ENCODE peak calls at places on chromosomes 1 and 21, in seven cellular contexts. O is heart left ventricle; Z is effector memory CD4-positive, alpha-beta T cell; Y is HCT116; C is CD4-positive, CD25-positive, alpha-beta regulatory T cell; H is right atrium auricular region; J is H1. L is an unnamed sample. For H3K9me3, the result is how much of the 10 kb centered on the place peaks cover.

GRCh38 chr1:16371725-16372124 is 4.7 kb downstream of the SZRD1 start:
- DNase-seq in O (no peak), Z (no peak), Y (no peak), C (peak), H (no peak), J (no peak), L (no peak)

GRCh38 chr1:242432491-242433095 is 91.9 kb downstream of the PLD5 start:
- DNase-seq in O (no peak), Z (no peak), Y (no peak), C (no peak), H (no peak), J (no peak), L (peak)

GRCh38 chr1:23343246-23344110 is 606 bp downstream of the HNRNPR start:
- DNase-seq in O (no peak), Z (peak), Y (no peak), C (peak), H (no peak), J (no peak), L (peak)

GRCh38 chr1:220076861-220077762 is 12.5 kb downstream of the BPNT1 start:
- DNase-seq in O (no peak), Z (no peak), Y (no peak), C (no peak), H (no peak), J (no peak), L (no peak)

GRCh38 chr1:205456868-205457724 is 1.3 kb upstream of the BLACAT1 start:
- DNase-seq in O (no peak), Z (no peak), Y (no peak), C (no peak), H (no peak), J (peak), L (peak)

GRCh38 chr1:197343663-197344273 is 75.7 kb downstream of the CRB1 start:
- DNase-seq in O (no peak), Z (no peak), Y (no peak), C (no peak), H (no peak), J (no peak), L (no peak)

GRCh38 chr1:202888507-202889360 is at the start of gene RABIF:
- DNase-seq in O (peak), Z (peak), Y (peak), C (peak), H (peak), J (peak), L (peak)

GRCh38 chr1:167666416-167666815 is 36.4 kb downstream of the RCSD1 start:
- DNase-seq in O (peak), Z (no peak), Y (no peak), C (no peak), H (no peak), J (no peak), L (no peak)

GRCh38 chr1:168081373-168082007 is 55.2 kb downstream of the GPR161 start:
- DNase-seq in O (no peak), Z (no peak), Y (no peak), C (no peak), H (peak), J (no peak), L (no peak)

GRCh38 chr1:204062106-204062505 is 10.8 kb upstream of the SOX13 start:
- DNase-seq in O (no peak), Z (no peak), Y (no peak), C (no peak), H (no peak), J (no peak), L (no peak)

GRCh38 chr21:34907783-34908423 is 141.2 kb downstream of the RUNX1 start:
- DNase-seq in O (no peak), Z (no peak), Y (no peak), C (no peak), H (no peak), J (no peak), L (no peak)

GRCh38 chr1:87410771-87411170 is 82.1 kb downstream of the LMO4 start:
- DNase-seq in O (no peak), Z (no peak), Y (no peak), C (no peak), H (no peak), J (no peak), L (no peak)

GRCh38 chr1:236303675-236304074 is 21.9 kb upstream of the ERO1B start:
- DNase-seq in O (no peak), Z (no peak), Y (no peak), C (no peak), H (no peak), J (no peak), L (no peak)

GRCh38 chr1:5005171-5005570 is 350.8 kb downstream of the AJAP1 start:
- DNase-seq in O (no peak), Z (no peak), Y (no peak), C (no peak), H (no peak), J (no peak), L (no peak)

GRCh38 chr1:224640587-224640986 is 24.5 kb downstream of the CNIH3 start:
- DNase-seq in O (no peak), Z (no peak), Y (no peak), C (no peak), H (no peak), J (no peak), L (no peak)

GRCh38 chr1:20443703-20444587 is 42.1 kb downstream of the CAMK2N1 start:
- DNase-seq in O (no peak), Z (no peak), Y (no peak), C (no peak), H (no peak), J (no peak), L (no peak)

GRCh38 chr1:115874929-115875328 is 34.0 kb upstream of the NHLH2 start:
- DNase-seq in O (no peak), Z (no peak), Y (no peak), C (no peak), H (no peak), J (no peak), L (no peak)

GRCh38 chr1:101050869-101051268 is 25.3 kb upstream of the DPH5 start:
- DNase-seq in O (no peak), Z (no peak), Y (no peak), C (no peak), H (no peak), J (no peak), L (no peak)

GRCh38 chr1:34927316-34927715 is 2.1 kb downstream of the DLGAP3 start:
- DNase-seq in O (no peak), Z (no peak), Y (no peak), C (no peak), H (no peak), J (no peak), L (no peak)

GRCh38 chr1:63794927-63795326 is 21.1 kb downstream of the ROR1 start:
- DNase-seq in O (no peak), Z (no peak), Y (no peak), C (no peak), H (no peak), J (peak), L (no peak)

GRCh38 chr1:26320896-26321295 is 3.1 kb downstream of the CD52 start:
- DNase-seq in O (no peak), Z (no peak), Y (no peak), C (no peak), H (no peak), J (no peak), L (no peak)

GRCh38 chr1:174217787-174218574 is 58.7 kb downstream of the RABGAP1L start:
- DNase-seq in O (no peak), Z (no peak), Y (peak), C (peak), H (no peak), J (no peak), L (no peak)

GRCh38 chr1:225873281-225873850 is 8.8 kb downstream of the TMEM63A start:
- DNase-seq in O (no peak), Z (no peak), Y (no peak), C (no peak), H (no peak), J (no peak), L (no peak)

GRCh38 chr1:225877570-225877969 is 4.6 kb downstream of the TMEM63A start:
- DNase-seq in O (peak), Z (no peak), Y (no peak), C (no peak), H (peak), J (peak), L (peak)

GRCh38 chr1:225874431-225874830 is 7.7 kb downstream of the TMEM63A start:
- DNase-seq in O (no peak), Z (no peak), Y (no peak), C (no peak), H (no peak), J (no peak), L (no peak)

GRCh38 chr1:225876900-225877510 is 5.2 kb downstream of the TMEM63A start:
- DNase-seq in O (no peak), Z (no peak), Y (no peak), C (no peak), H (no peak), J (no peak), L (no peak)

DNA sequence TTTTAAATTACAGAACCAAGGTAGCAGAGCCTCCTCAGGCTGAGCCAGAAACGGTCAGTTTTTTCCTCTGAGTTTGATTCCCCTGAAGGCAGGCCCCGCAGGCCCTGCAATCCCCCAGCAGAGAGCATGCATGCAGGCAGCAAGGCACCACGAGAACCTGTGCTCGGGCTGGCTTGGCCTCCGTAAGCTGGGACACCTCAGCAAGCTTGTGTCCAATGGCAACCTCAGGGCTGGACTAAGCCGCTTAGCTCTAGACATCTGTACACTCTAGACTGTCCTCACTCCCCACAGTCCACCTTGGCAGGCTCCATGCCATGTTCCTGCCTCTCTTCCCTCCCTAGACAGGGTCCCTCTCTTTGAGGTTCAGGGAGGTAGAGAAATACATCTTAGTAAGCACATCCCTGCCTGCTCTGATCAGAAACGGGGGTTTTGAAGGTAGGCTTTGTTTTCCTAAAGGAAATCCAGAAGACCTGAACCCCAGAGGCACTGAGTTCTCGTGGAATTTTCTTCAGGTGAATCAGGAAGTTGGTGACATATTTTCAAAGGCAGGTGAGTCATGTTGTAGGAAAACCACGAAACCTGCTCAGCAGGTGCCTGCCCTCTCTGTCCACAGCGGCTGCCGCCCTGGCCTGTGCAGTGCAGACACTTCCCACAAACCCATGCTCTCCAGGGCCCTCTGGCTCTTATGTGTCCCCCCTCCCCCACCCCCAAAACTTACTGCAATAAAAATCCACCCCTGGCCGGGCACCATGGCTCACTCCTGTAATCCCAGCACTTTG is 6.9 kb downstream of the TMEM63A start:
- DNase-seq in O (no peak), Z (no peak), Y (peak), C (no peak), H (no peak), J (no peak), L (peak)
- H3K27ac ChIP-seq in O (no peak), Z (peak), Y (peak), C (peak), H (no peak), J (no peak), L (peak)

GRCh38 chr1:49527606-49528305 is 496.0 kb downstream of the AGBL4 start:
- DNase-seq in O (no peak), Z (no peak), Y (no peak), C (no peak), H (no peak), J (no peak), L (no peak)
- H3K9me3 ChIP-seq in O (under half), Z (under half), Y (under half), C (under half), H (under half), J (half or more), L (under half)

DNA sequence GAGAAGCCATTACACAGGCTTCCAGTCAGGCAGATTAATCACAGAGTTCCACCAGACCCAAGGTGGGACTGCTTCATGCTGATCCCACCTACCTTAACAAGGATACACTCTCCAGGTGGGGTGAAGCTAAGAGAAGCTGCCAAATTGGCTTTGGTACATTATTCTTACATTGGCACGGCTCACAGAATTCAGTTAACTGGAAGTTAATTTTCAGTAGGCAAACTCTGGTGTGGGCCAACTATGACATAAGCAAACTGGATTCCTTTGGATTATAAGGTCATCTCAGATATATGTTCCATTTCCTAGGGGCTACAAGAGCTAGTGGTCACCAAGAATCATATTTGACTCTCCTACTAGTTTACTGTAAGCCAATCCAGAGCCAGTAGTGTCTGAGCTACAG is 448.8 kb upstream of the BEND5 start:
- DNase-seq in O (no peak), Z (no peak), Y (no peak), C (no peak), H (no peak), J (no peak), L (no peak)
- H3K4me3 ChIP-seq in O (no peak), Z (no peak), Y (no peak), C (no peak), H (no peak), J (no peak), L (no peak)

DNA sequence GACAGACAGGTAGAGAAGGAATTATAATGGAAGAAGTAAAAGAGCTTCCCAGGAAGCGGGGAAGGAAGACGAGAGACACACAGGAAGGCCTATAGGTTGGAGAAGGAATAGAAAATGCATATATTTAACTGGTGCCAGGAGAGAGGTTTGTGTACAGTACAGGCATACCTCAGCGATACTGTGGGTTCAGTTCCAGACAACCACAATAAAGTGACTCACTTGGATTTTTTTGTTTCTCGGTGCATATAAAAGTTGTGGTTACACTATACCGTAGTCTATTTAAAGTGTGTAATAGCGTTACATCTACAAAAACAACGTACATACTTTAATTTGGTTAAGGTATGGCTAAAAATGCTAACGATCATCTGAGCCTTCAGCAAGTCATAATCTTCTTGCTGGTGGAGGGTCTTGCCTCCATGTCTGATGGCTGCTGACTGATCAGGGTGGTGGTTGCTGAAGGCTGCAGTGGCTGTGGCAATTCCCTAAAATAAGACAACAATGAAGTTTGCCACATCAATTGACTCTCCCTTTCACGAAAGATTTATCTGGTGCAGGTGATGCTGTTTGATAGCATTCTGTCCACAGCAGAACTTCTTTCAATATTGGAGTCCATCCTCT is 16.0 kb downstream of the YARS1 start:
- DNase-seq in O (no peak), Z (peak), Y (no peak), C (peak), H (no peak), J (no peak), L (no peak)
- H3K27ac ChIP-seq in O (no peak), Z (peak), Y (no peak), C (peak), H (no peak), J (no peak), L (no peak)

DNA sequence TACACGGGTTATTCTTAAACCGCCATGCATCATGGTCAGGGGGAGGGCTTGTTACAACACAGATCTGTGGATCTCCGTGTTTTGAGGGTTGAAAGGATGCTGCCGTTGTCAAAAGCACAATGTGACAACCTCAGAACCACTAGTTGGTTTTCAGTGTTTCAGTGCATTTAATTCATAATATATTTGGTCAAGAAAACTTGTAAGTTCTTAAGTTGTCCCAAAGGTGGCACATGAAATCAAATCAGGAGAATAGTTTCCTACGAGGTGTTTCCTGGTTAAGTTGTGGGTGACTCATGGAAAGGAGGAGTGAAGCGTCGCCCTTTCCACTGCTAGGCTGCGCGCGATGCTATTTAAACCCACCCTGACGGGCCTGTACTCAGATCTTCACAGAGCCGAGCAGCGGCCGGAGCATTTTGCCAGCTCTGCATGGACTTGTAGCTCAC is 1531.5 kb upstream of the TPTE start:
- DNase-seq in O (no peak), Z (no peak), Y (no peak), C (no peak), H (peak), J (no peak), L (no peak)
- H3K9me3 ChIP-seq in O (under half), Z (under half), Y (under half), C (half or more), H (under half), J (half or more), L (under half)

GRCh38 chr1:6917067-6917466 is 131.8 kb downstream of the CAMTA1 start:
- DNase-seq in O (no peak), Z (no peak), Y (no peak), C (no peak), H (no peak), J (no peak), L (no peak)

GRCh38 chr1:6918908-6919511 is 133.8 kb downstream of the CAMTA1 start:
- DNase-seq in O (no peak), Z (no peak), Y (no peak), C (no peak), H (no peak), J (no peak), L (no peak)

GRCh38 chr1:6915999-6916565 is 130.8 kb downstream of the CAMTA1 start:
- DNase-seq in O (no peak), Z (no peak), Y (no peak), C (no peak), H (no peak), J (no peak), L (no peak)

GRCh38 chr1:6914646-6915178 is 129.5 kb downstream of the CAMTA1 start:
- DNase-seq in O (no peak), Z (no peak), Y (no peak), C (no peak), H (no peak), J (no peak), L (no peak)

DNA sequence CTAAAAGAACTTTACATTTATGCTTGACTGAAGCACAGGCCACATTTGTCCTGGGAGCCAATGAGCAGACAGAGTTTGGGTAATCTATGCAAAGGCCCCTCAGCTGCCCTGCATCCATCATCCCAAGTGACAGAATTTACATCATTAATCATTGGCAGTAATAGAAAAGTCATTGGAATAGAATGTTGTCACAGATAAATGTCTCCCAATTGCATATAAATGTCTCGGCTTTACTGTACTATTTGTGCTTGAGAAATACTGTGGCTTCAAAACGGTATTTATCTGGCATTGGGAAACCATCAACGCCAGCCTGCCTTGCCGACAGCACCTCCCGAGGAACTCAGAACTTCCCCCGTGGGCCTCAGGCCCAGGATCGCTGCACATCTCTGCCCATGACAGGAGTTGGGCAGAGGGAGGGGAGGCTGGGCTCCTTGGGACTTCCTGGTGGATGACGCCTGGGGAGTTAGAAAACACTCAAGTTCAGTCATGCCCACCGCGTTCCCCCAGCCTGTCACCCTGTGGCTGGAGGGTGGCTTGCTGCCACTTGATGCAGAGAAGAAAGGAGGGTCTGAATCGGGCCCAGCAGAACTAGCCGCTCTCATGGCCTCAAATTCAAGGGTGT is 133.1 kb downstream of the CAMTA1 start:
- DNase-seq in O (no peak), Z (no peak), Y (no peak), C (no peak), H (no peak), J (no peak), L (no peak)
- H3K4me3 ChIP-seq in O (no peak), Z (no peak), Y (no peak), C (no peak), H (no peak), J (no peak), L (no peak)

GRCh38 chr1:111551623-111552470 is 48.4 kb upstream of the ADORA3 start:
- DNase-seq in O (no peak), Z (no peak), Y (no peak), C (no peak), H (no peak), J (no peak), L (no peak)
- H3K27ac ChIP-seq in O (no peak), Z (no peak), Y (no peak), C (no peak), H (no peak), J (no peak), L (no peak)

GRCh38 chr1:2933431-2934172 is 87.7 kb upstream of the ACTRT2 start:
- DNase-seq in O (no peak), Z (no peak), Y (no peak), C (no peak), H (no peak), J (no peak), L (no peak)
- H3K9me3 ChIP-seq in O (under half), Z (under half), Y (under half), C (under half), H (under half), J (half or more), L (under half)

DNA sequence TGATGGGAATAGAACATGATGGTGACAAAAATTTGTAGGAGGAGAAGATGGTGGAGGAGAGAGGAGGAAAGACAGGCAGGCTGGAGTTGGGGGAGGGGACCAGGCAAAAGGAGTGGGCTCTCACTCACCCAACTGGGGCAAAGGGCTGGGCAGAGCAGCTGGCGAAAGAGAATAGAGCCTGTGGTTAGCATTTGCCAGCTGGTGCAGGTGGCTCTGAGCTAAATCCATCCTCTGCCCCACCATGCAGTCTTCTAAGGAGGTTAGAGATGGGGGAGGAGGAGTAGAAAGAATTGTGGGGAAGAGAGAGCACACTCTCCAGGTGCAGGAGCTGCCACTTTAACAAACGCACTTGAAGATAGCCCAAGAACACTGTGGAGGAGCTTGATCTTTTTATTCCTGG is 27.6 kb upstream of the SLAMF1 start:
- DNase-seq in O (no peak), Z (no peak), Y (no peak), C (no peak), H (no peak), J (no peak), L (no peak)
- H3K4me3 ChIP-seq in O (no peak), Z (no peak), Y (no peak), C (no peak), H (no peak), J (no peak), L (no peak)